ENCODE peak calls at places on chromosomes 4 and X, in eight cellular contexts. One of them, this sample, is unnamed.

GRCh38 chr4:84878541-84878940 is 87.9 kb downstream of the WDFY3 start:
- ATAC-seq in GM12878: no peak
- ATAC-seq in HepG2: no peak
- ATAC-seq in body of pancreas: no peak
- ATAC-seq in HCT116: no peak
- ATAC-seq in heart left ventricle: no peak
- ATAC-seq in A549: no peak
- ATAC-seq in gastrocnemius medialis: no peak
- ATAC-seq in this sample: no peak

GRCh38 chr4:4333265-4333706 is 43.2 kb downstream of the ZBTB49 start:
- ATAC-seq in HCT116: no peak
- ATAC-seq in heart left ventricle: peak
- ATAC-seq in A549: no peak
- ATAC-seq in GM12878: peak
- ATAC-seq in body of pancreas: no peak
- ATAC-seq in gastrocnemius medialis: no peak
- ATAC-seq in HepG2: no peak
- ATAC-seq in this sample: no peak

GRCh38 chrX:45868425-45868824 is 667.7 kb upstream of the DIPK2B start:
- ATAC-seq in heart left ventricle: no peak
- ATAC-seq in gastrocnemius medialis: no peak
- ATAC-seq in A549: no peak
- ATAC-seq in HCT116: no peak
- ATAC-seq in body of pancreas: no peak
- ATAC-seq in GM12878: no peak
- ATAC-seq in HepG2: no peak
- ATAC-seq in this sample: no peak

GRCh38 chr4:48792348-48793006 is 12.4 kb upstream of the FRYL start:
- ATAC-seq in A549: no peak
- ATAC-seq in heart left ventricle: peak
- ATAC-seq in HepG2: no peak
- ATAC-seq in GM12878: peak
- ATAC-seq in HCT116: no peak
- ATAC-seq in gastrocnemius medialis: no peak
- ATAC-seq in body of pancreas: no peak
- ATAC-seq in this sample: peak

GRCh38 chr4:83830138-83830537 is 294.2 kb downstream of the GPAT3 start:
- ATAC-seq in gastrocnemius medialis: no peak
- ATAC-seq in HCT116: no peak
- ATAC-seq in heart left ventricle: peak
- ATAC-seq in A549: no peak
- ATAC-seq in body of pancreas: no peak
- ATAC-seq in HepG2: no peak
- ATAC-seq in GM12878: no peak
- ATAC-seq in this sample: no peak

GRCh38 chr4:2040391-2041233 is 18.5 kb upstream of the NAT8L start:
- ATAC-seq in heart left ventricle: no peak
- ATAC-seq in GM12878: no peak
- ATAC-seq in A549: no peak
- ATAC-seq in HepG2: no peak
- ATAC-seq in body of pancreas: no peak
- ATAC-seq in HCT116: no peak
- ATAC-seq in gastrocnemius medialis: no peak
- ATAC-seq in this sample: no peak

GRCh38 chr4:176792348-176793059 is at the start of gene VEGFC:
- ATAC-seq in heart left ventricle: peak
- ATAC-seq in gastrocnemius medialis: peak
- ATAC-seq in HCT116: no peak
- ATAC-seq in A549: peak
- ATAC-seq in body of pancreas: peak
- ATAC-seq in GM12878: peak
- ATAC-seq in HepG2: peak
- ATAC-seq in this sample: peak

GRCh38 chr4:948101-948935 is 16.1 kb downstream of the TMEM175 start:
- ATAC-seq in GM12878: no peak
- ATAC-seq in HepG2: peak
- ATAC-seq in heart left ventricle: no peak
- ATAC-seq in HCT116: no peak
- ATAC-seq in body of pancreas: peak
- ATAC-seq in gastrocnemius medialis: no peak
- ATAC-seq in A549: no peak
- ATAC-seq in this sample: no peak

GRCh38 chr4:48898733-48899431 is 7.7 kb downstream of the OCIAD2 start:
- ATAC-seq in HCT116: no peak
- ATAC-seq in HepG2: no peak
- ATAC-seq in gastrocnemius medialis: no peak
- ATAC-seq in A549: no peak
- ATAC-seq in heart left ventricle: peak
- ATAC-seq in GM12878: peak
- ATAC-seq in body of pancreas: no peak
- ATAC-seq in this sample: no peak

GRCh38 chrX:48965959-48966358 is 5.7 kb downstream of the KCND1 start:
- ATAC-seq in heart left ventricle: no peak
- ATAC-seq in body of pancreas: no peak
- ATAC-seq in HCT116: no peak
- ATAC-seq in GM12878: no peak
- ATAC-seq in gastrocnemius medialis: no peak
- ATAC-seq in A549: no peak
- ATAC-seq in HepG2: no peak
- ATAC-seq in this sample: no peak
- TF ChIP-seq POLR2A in heart left ventricle: no peak
- TF ChIP-seq POLR2A in body of pancreas: no peak
- TF ChIP-seq POLR2A in HCT116: no peak
- TF ChIP-seq POLR2A in GM12878: no peak
- TF ChIP-seq POLR2A in gastrocnemius medialis: no peak
- TF ChIP-seq POLR2A in A549: no peak
- TF ChIP-seq POLR2A in HepG2: no peak
- TF ChIP-seq POLR2A in this sample: no peak

GRCh38 chr4:153822316-153822715 is 33.4 kb upstream of the SFRP2 start:
- ATAC-seq in HCT116: no peak
- ATAC-seq in body of pancreas: no peak
- ATAC-seq in heart left ventricle: no peak
- ATAC-seq in GM12878: no peak
- ATAC-seq in HepG2: no peak
- ATAC-seq in gastrocnemius medialis: no peak
- ATAC-seq in A549: no peak
- ATAC-seq in this sample: no peak

DNA sequence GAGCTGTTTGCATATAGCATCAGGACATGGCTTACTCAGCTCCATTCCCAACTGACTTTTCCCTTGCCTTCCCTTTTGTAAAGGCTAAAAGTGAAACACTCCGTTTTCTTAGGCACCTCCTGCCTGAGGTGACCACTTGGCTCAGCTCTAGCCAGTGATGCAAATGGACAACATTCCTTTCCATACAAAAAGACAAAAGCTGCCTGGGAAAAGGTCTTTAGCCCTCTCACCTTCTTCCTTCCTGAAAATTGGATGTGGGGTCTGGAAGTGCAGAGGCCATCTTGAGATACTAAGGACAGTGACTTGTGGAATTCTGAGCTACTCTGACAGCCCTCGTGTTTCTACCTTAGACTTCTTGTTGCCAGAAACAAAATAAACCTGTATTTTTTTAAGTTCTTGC is 27.7 kb upstream of the SFRP2 start:
- ATAC-seq in HepG2: no peak
- ATAC-seq in GM12878: no peak
- ATAC-seq in A549: no peak
- ATAC-seq in gastrocnemius medialis: no peak
- ATAC-seq in HCT116: no peak
- ATAC-seq in heart left ventricle: no peak
- ATAC-seq in body of pancreas: no peak
- ATAC-seq in this sample: no peak
- TF ChIP-seq POLR2A in HepG2: no peak
- TF ChIP-seq POLR2A in GM12878: no peak
- TF ChIP-seq POLR2A in A549: no peak
- TF ChIP-seq POLR2A in gastrocnemius medialis: no peak
- TF ChIP-seq POLR2A in HCT116: no peak
- TF ChIP-seq POLR2A in heart left ventricle: no peak
- TF ChIP-seq POLR2A in body of pancreas: no peak
- TF ChIP-seq POLR2A in this sample: no peak

GRCh38 chrX:77785746-77786548 is at the start of gene ATRX:
- ATAC-seq in HepG2: peak
- ATAC-seq in GM12878: peak
- ATAC-seq in A549: peak
- ATAC-seq in HCT116: peak
- ATAC-seq in body of pancreas: peak
- ATAC-seq in gastrocnemius medialis: peak
- ATAC-seq in heart left ventricle: peak
- ATAC-seq in this sample: peak
- TF ChIP-seq POLR2A in HepG2: peak
- TF ChIP-seq POLR2A in GM12878: peak
- TF ChIP-seq POLR2A in A549: peak
- TF ChIP-seq POLR2A in HCT116: peak
- TF ChIP-seq POLR2A in body of pancreas: peak
- TF ChIP-seq POLR2A in gastrocnemius medialis: peak
- TF ChIP-seq POLR2A in heart left ventricle: peak
- TF ChIP-seq POLR2A in this sample: no peak

GRCh38 chr4:75673027-75673958 is at the start of gene G3BP2:
- ATAC-seq in HepG2: peak
- ATAC-seq in heart left ventricle: peak
- ATAC-seq in gastrocnemius medialis: peak
- ATAC-seq in A549: peak
- ATAC-seq in body of pancreas: peak
- ATAC-seq in HCT116: peak
- ATAC-seq in GM12878: peak
- ATAC-seq in this sample: peak
- TF ChIP-seq POLR2A in HepG2: peak
- TF ChIP-seq POLR2A in heart left ventricle: peak
- TF ChIP-seq POLR2A in gastrocnemius medialis: peak
- TF ChIP-seq POLR2A in A549: peak
- TF ChIP-seq POLR2A in body of pancreas: peak
- TF ChIP-seq POLR2A in HCT116: peak
- TF ChIP-seq POLR2A in GM12878: peak
- TF ChIP-seq POLR2A in this sample: peak

DNA sequence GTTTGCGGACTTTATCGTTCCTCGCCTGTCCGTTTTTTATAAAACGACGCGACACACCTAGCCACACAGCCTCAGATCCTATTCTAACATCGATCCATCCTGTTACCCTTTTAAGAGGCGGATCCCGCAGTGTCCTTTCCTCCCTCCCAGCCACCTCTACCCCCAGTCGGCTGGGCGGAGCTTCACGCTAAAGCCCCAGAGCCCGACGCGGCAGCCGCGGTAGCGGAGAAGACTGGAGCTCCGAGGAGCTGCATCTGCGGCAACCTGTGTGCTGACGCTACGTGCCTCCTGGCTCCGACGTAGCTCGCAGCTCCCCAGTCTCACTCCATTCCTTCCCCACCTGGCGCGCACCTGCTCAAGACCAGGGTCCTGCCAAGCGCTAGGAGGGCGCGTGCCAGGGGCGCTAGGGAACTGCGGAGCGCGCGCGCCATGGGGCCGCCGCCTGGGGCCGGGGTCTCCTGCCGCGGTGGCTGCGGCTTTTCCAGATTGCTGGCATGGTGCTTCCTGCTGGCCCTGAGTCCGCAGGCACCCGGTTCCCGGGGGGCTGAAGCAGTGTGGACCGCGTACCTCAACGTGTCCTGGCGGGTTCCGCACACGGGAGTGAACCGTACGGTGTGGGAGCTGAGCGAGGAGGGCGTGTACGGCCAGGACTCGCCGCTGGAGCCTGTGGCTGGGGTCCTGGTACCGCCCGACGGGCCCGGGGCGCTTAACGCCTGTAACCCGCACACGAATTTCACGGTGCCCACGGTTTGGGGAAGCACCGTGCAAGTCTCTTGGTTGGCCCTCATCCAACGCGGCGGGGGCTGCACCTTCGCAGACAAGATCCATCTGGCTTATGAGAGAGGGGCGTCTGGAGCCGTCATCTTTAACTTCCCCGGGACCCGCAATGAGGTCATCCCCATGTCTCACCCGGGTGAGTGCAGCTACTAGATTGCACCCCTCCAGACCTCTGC is at the start of gene RNF128:
- ATAC-seq in A549: peak
- ATAC-seq in heart left ventricle: peak
- ATAC-seq in HCT116: peak
- ATAC-seq in HepG2: peak
- ATAC-seq in gastrocnemius medialis: peak
- ATAC-seq in GM12878: no peak
- ATAC-seq in body of pancreas: peak
- ATAC-seq in this sample: peak
- TF ChIP-seq POLR2A in A549: no peak
- TF ChIP-seq POLR2A in heart left ventricle: no peak
- TF ChIP-seq POLR2A in HCT116: peak
- TF ChIP-seq POLR2A in HepG2: peak
- TF ChIP-seq POLR2A in gastrocnemius medialis: peak
- TF ChIP-seq POLR2A in GM12878: no peak
- TF ChIP-seq POLR2A in body of pancreas: peak
- TF ChIP-seq POLR2A in this sample: no peak

GRCh38 chr4:73409012-73409862 is 5.2 kb downstream of the ALB start:
- ATAC-seq in HCT116: no peak
- ATAC-seq in heart left ventricle: no peak
- ATAC-seq in HepG2: no peak
- ATAC-seq in gastrocnemius medialis: no peak
- ATAC-seq in A549: no peak
- ATAC-seq in body of pancreas: no peak
- ATAC-seq in GM12878: no peak
- ATAC-seq in this sample: no peak
- TF ChIP-seq POLR2A in HCT116: no peak
- TF ChIP-seq POLR2A in heart left ventricle: no peak
- TF ChIP-seq POLR2A in HepG2: peak
- TF ChIP-seq POLR2A in gastrocnemius medialis: no peak
- TF ChIP-seq POLR2A in A549: no peak
- TF ChIP-seq POLR2A in body of pancreas: no peak
- TF ChIP-seq POLR2A in GM12878: no peak
- TF ChIP-seq POLR2A in this sample: no peak

DNA sequence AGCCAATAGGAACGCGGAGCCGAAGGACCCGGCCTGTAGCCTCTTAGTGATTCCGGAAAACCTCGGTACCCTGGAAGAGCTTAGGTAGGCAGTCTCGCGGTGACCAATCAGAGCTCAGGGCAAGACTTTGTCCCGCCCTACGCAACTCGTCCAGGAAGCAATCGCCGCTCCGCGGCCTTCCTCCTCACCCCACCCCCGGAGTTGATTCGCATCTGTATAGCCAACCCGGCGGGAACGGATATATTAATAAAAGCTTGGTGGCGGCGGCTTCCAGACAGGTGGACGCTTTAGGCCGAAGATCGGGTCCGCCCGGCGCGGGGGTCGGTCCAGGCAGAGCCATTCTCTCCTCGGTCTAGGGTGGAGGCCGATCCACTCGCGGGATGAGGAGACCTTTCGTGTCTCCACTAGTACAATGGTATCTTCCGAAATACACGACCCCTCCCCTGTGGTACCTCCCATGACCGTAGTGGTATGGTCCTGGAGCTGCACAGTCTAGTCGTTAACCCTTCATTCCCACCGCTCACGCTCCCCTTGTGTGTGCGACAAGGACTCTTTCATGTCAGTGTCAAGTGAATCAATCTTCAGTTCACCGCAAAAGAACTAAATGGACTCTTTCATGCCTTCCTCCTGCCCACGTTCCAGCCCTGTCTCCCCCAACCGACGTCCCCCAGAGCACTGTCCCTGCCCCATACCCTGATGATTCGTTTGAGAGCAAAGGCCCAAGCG is 24.2 kb upstream of the GLOD5 start:
- ATAC-seq in heart left ventricle: peak
- ATAC-seq in GM12878: peak
- ATAC-seq in HCT116: peak
- ATAC-seq in A549: peak
- ATAC-seq in HepG2: peak
- ATAC-seq in gastrocnemius medialis: peak
- ATAC-seq in body of pancreas: peak
- ATAC-seq in this sample: peak
- TF ChIP-seq POLR2A in heart left ventricle: peak
- TF ChIP-seq POLR2A in GM12878: peak
- TF ChIP-seq POLR2A in HCT116: peak
- TF ChIP-seq POLR2A in A549: peak
- TF ChIP-seq POLR2A in HepG2: peak
- TF ChIP-seq POLR2A in gastrocnemius medialis: no peak
- TF ChIP-seq POLR2A in body of pancreas: peak
- TF ChIP-seq POLR2A in this sample: peak